ENCODE peak calls at places on chromosome 14, in ten cellular contexts. R is HCT116, S is NB4, Z is heart left ventricle, O is IMR-90, W is right lobe of liver, F is body of pancreas, K is stomach, C is adrenal gland, Q is uterus. A is an unnamed sample.

GRCh38 chr14:27371868-27372267 is 774.0 kb upstream of the NOVA1 start:
- DNase-seq in R (no peak), S (no peak), Z (no peak), O (no peak), W (no peak), F (no peak), K (no peak), C (no peak), Q (no peak), A (no peak)

GRCh38 chr14:71094722-71095121 is 187.5 kb downstream of the PCNX1 start:
- DNase-seq in R (no peak), S (peak), Z (no peak), O (no peak), W (no peak), F (no peak), K (no peak), C (no peak), Q (no peak), A (no peak)

GRCh38 chr14:75877292-75877691 is 104.5 kb downstream of the TGFB3 start:
- DNase-seq in R (no peak), S (no peak), Z (no peak), O (peak), W (no peak), F (peak), K (no peak), C (no peak), Q (no peak), A (no peak)

GRCh38 chr14:34425095-34425851 is 36.8 kb downstream of the SPTSSA start:
- DNase-seq in R (no peak), S (no peak), Z (no peak), O (no peak), W (peak), F (peak), K (no peak), C (peak), Q (no peak), A (peak)

GRCh38 chr14:53742226-53742607 is 214.4 kb downstream of the BMP4 start:
- DNase-seq in R (peak), S (no peak), Z (no peak), O (no peak), W (no peak), F (no peak), K (no peak), C (no peak), Q (no peak), A (no peak)

GRCh38 chr14:69614592-69614991 is 3.2 kb downstream of the SUSD6 start:
- DNase-seq in R (no peak), S (peak), Z (no peak), O (no peak), W (no peak), F (no peak), K (no peak), C (peak), Q (no peak), A (no peak)

GRCh38 chr14:53668861-53669260 is 287.8 kb downstream of the BMP4 start:
- DNase-seq in R (no peak), S (peak), Z (no peak), O (peak), W (no peak), F (no peak), K (no peak), C (no peak), Q (no peak), A (no peak)

GRCh38 chr14:95530461-95531170 is 4.2 kb upstream of the GLRX5 start:
- DNase-seq in R (no peak), S (no peak), Z (no peak), O (no peak), W (no peak), F (no peak), K (no peak), C (no peak), Q (no peak), A (no peak)

GRCh38 chr14:106039400-106039799 is 513.0 kb downstream of the TMEM121 start:
- DNase-seq in R (peak), S (peak), Z (no peak), O (no peak), W (no peak), F (peak), K (no peak), C (no peak), Q (no peak), A (peak)

GRCh38 chr14:35446450-35446849 is 41.9 kb upstream of the NFKBIA start:
- DNase-seq in R (no peak), S (no peak), Z (no peak), O (no peak), W (no peak), F (no peak), K (no peak), C (no peak), Q (no peak), A (no peak)

GRCh38 chr14:100359881-100360280 is 36.7 kb downstream of the SLC25A47 start:
- DNase-seq in R (no peak), S (no peak), Z (no peak), O (no peak), W (no peak), F (no peak), K (no peak), C (no peak), Q (no peak), A (no peak)

GRCh38 chr14:72822946-72823611 is 70.8 kb downstream of the DPF3 start:
- DNase-seq in R (no peak), S (no peak), Z (peak), O (no peak), W (no peak), F (no peak), K (no peak), C (no peak), Q (no peak), A (no peak)

GRCh38 chr14:71438684-71439083 is 493.5 kb upstream of the RGS6 start:
- DNase-seq in R (no peak), S (no peak), Z (no peak), O (peak), W (no peak), F (peak), K (no peak), C (peak), Q (no peak), A (no peak)

GRCh38 chr14:21846227-21846885 is 172.7 kb upstream of the OR4E1 start:
- DNase-seq in R (no peak), S (peak), Z (peak), O (peak), W (peak), F (peak), K (peak), C (peak), Q (no peak), A (no peak)

GRCh38 chr14:55938249-55938791 is 179.9 kb upstream of the PELI2 start:
- DNase-seq in R (no peak), S (no peak), Z (no peak), O (peak), W (no peak), F (no peak), K (peak), C (no peak), Q (no peak), A (no peak)

GRCh38 chr14:105228562-105228961 is 19.8 kb upstream of the BTBD6 start:
- DNase-seq in R (no peak), S (no peak), Z (peak), O (no peak), W (peak), F (no peak), K (no peak), C (no peak), Q (no peak), A (no peak)

GRCh38 chr14:97446087-97446486 is 648.9 kb downstream of the VRK1 start:
- DNase-seq in R (no peak), S (no peak), Z (no peak), O (no peak), W (no peak), F (no peak), K (no peak), C (no peak), Q (no peak), A (no peak)

GRCh38 chr14:21025374-21026151 is 702 bp upstream of the NDRG2 start:
- DNase-seq in R (no peak), S (no peak), Z (peak), O (no peak), W (peak), F (peak), K (peak), C (peak), Q (peak), A (peak)

GRCh38 chr14:29927596-29928341 is at the start of gene PRKD1:
- DNase-seq in R (no peak), S (no peak), Z (peak), O (peak), W (peak), F (peak), K (peak), C (peak), Q (peak), A (peak)

GRCh38 chr14:80959448-80960006 is 4.1 kb downstream of the TSHR start:
- DNase-seq in R (no peak), S (peak), Z (no peak), O (no peak), W (no peak), F (no peak), K (no peak), C (peak), Q (no peak), A (peak)
- H3K4me3 ChIP-seq in R (no peak), S (no peak), Z (no peak), O (peak), W (peak), F (no peak), K (no peak), C (no peak), Q (no peak), A (no peak)

DNA sequence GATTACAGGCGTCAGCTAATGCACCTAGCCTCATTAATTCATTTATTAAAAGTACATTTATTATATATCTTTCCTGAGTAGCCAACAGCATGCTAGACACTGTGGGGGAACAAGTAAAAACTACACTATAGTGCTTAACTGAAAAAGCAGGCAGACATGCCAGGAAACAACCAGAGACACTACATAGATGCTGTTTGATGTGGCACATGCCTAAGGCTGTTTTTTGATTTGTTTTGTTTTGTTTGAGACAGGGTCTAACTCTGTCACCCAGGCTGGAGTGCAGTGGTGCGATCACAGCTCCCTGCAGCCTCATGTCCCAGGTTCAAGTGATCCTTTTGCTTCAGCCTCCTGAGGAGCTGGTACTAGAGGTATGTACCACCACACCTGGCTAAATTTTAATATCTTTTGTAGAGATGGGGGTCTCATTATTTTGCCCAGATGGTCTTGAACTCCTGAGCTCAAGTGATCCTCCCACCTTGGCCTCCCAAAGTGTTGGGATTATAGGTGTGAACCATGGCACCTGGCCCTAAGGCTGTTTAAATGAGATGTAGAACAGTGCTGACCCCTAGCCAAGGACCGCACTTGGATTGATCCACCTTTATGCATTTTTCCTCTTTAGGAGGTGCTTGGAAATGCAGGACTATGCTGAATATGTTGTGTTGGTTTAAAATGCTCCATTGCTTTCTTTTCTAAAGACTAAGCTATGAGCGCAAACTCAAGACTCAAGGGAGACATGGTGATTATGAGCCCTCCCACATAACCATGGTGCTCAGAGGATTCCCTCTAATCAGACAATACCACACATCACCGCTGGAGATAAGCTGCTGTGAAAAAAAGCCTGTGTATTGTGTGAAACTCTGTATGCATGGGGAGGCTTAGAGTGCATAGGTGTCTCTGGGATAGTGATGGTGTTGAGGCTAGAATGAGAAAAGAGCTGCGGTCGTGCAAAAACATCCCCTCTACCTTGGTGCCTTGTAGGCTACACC is 10.5 kb upstream of the C14orf93 start:
- DNase-seq in R (no peak), S (no peak), Z (no peak), O (no peak), W (no peak), F (no peak), K (no peak), C (no peak), Q (no peak), A (no peak)
- TF ChIP-seq POLR2A in R (no peak), S (no peak), Z (no peak), O (no peak), W (no peak), F (no peak), K (no peak), C (no peak), Q (no peak), A (no peak)

GRCh38 chr14:101559250-101559623 is 2.1 kb upstream of the DIO3 start:
- DNase-seq in R (no peak), S (no peak), Z (no peak), O (no peak), W (no peak), F (no peak), K (no peak), C (no peak), Q (no peak), A (no peak)
- H3K4me3 ChIP-seq in R (no peak), S (no peak), Z (peak), O (no peak), W (peak), F (no peak), K (peak), C (no peak), Q (peak), A (peak)

GRCh38 chr14:68403794-68404522 is 388.9 kb downstream of the ZFP36L1 start:
- DNase-seq in R (no peak), S (no peak), Z (no peak), O (no peak), W (no peak), F (no peak), K (no peak), C (no peak), Q (no peak), A (no peak)
- TF ChIP-seq POLR2A in R (no peak), S (no peak), Z (no peak), O (no peak), W (no peak), F (no peak), K (no peak), C (no peak), Q (no peak), A (no peak)

GRCh38 chr14:99118046-99118721 is 153.8 kb downstream of the BCL11B start:
- DNase-seq in R (no peak), S (peak), Z (no peak), O (no peak), W (no peak), F (no peak), K (peak), C (no peak), Q (no peak), A (no peak)
- H3K4me3 ChIP-seq in R (no peak), S (peak), Z (no peak), O (no peak), W (no peak), F (no peak), K (no peak), C (no peak), Q (no peak), A (no peak)

DNA sequence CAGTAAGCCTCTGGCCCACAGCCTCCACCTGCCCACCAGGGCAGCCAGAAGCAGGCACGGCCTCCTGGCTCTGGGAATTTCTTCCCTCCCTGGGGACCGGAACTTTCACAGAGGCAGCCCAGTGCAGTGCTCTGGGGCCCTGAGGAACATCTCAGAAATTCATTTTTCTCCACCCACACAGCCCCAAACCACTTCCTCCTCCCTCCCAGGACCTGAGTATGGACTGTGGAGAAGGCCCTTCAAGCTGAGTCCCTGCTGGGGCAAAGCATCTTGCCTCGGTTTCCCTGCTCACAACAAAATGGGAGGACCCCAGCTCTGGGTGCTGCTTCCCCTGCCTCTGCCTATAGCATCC is 90.4 kb downstream of the CHGA start:
- DNase-seq in R (no peak), S (peak), Z (no peak), O (peak), W (no peak), F (no peak), K (no peak), C (no peak), Q (no peak), A (no peak)
- TF ChIP-seq POLR2A in R (no peak), S (no peak), Z (no peak), O (no peak), W (no peak), F (no peak), K (no peak), C (no peak), Q (no peak), A (no peak)

GRCh38 chr14:51444381-51445000 is 204.4 kb downstream of the TMX1 start:
- DNase-seq in R (no peak), S (no peak), Z (no peak), O (no peak), W (no peak), F (no peak), K (no peak), C (no peak), Q (no peak), A (no peak)

GRCh38 chr14:51442513-51443175 is 202.6 kb downstream of the TMX1 start:
- DNase-seq in R (no peak), S (no peak), Z (no peak), O (peak), W (no peak), F (no peak), K (no peak), C (no peak), Q (peak), A (no peak)

GRCh38 chr14:51443195-51444018 is 203.4 kb downstream of the TMX1 start:
- DNase-seq in R (no peak), S (no peak), Z (no peak), O (peak), W (no peak), F (no peak), K (no peak), C (no peak), Q (no peak), A (no peak)

GRCh38 chr14:51446771-51447170 is 204.9 kb upstream of the FRMD6 start:
- DNase-seq in R (no peak), S (no peak), Z (no peak), O (no peak), W (no peak), F (no peak), K (no peak), C (no peak), Q (no peak), A (no peak)

DNA sequence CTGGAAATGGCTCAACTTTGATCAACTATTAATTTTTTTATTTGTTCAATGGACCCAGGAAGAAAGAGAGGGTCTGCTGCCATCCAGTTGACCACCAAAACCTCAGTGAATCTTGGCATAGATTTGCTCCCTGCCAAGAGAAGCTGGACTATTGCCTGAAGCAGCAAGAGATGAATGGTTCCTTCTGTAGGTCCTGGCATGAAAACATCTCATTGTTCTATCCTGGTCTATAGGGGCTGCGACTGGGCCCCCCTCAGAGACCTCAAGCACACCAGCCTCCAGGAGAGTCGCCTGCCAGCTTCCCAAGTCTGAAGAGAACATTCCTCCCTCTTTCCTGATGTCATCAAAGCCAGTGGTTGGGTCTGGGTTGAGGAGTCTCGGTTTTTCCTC is 204.9 kb downstream of the TMX1 start:
- DNase-seq in R (no peak), S (no peak), Z (no peak), O (no peak), W (no peak), F (no peak), K (no peak), C (no peak), Q (no peak), A (no peak)
- H3K4me3 ChIP-seq in R (no peak), S (no peak), Z (no peak), O (no peak), W (no peak), F (no peak), K (no peak), C (no peak), Q (no peak), A (no peak)